ENCODE peak calls at places on chromosomes 7 and 10, in five cellular contexts. S, V, U, T and E are unnamed samples.
A peak's percentile ranks its signal among the peaks of the same experiment; 100 is the strongest.

GRCh38 chr7:139915864-139916716 is 87.0 kb downstream of the TBXAS1 start:
- DNase-seq in S (no peak), T (peak; percentile 100), V (no peak), U (peak; percentile 88), E (no peak)

GRCh38 chr10:3053145-3053544 is 14.2 kb upstream of the PFKP start:
- DNase-seq in S (no peak), U (no peak), T (no peak), V (no peak), E (no peak)

GRCh38 chr10:47049906-47050305 is 138.7 kb downstream of the PTPN20 start:
- DNase-seq in V (no peak), S (no peak), T (no peak), U (no peak), E (no peak)

GRCh38 chr7:92788559-92789183 is 47.7 kb downstream of the CDK6 start:
- DNase-seq in U (peak; percentile 46), S (no peak), V (no peak), T (peak; percentile 22), E (no peak)

GRCh38 chr7:6406121-6406520 is 41.6 kb downstream of the DAGLB start:
- DNase-seq in T (no peak), V (no peak), U (no peak), S (no peak), E (peak; percentile 0)

GRCh38 chr7:80294321-80294720 is 159.7 kb downstream of the GNAI1 start:
- DNase-seq in S (no peak), T (no peak), V (no peak), U (no peak), E (no peak)

GRCh38 chr7:98745722-98746318 is 124.0 kb downstream of the TMEM130 start:
- DNase-seq in V (peak; percentile 56), U (peak; percentile 71), T (peak; percentile 36), S (no peak), E (peak; percentile 79)

GRCh38 chr7:91295571-91295970 is 31.3 kb downstream of the FZD1 start:
- DNase-seq in U (no peak), T (no peak), V (no peak), S (no peak), E (no peak)

GRCh38 chr7:121372376-121373024 is 23.6 kb downstream of the FAM3C start:
- DNase-seq in U (no peak), T (no peak), V (no peak), S (no peak), E (no peak)

GRCh38 chr10:6175329-6176055 is 27.2 kb upstream of the PFKFB3 start:
- DNase-seq in T (no peak), V (no peak), U (no peak), S (no peak), E (no peak)

GRCh38 chr7:101911800-101912705 is 94.6 kb downstream of the CUX1 start:
- DNase-seq in S (no peak), U (no peak), V (no peak), T (no peak), E (no peak)